ENCODE peak calls at places on chromosome 3, in eight cellular contexts. C is psoas muscle, M is fibroblast of villous mesenchyme, S is choroid plexus epithelial cell, X is heart left ventricle, Q is adrenal gland, A is HepG2, E is lung. H is an unnamed sample.

GRCh38 chr3:57967590-57967989 is 40.6 kb upstream of the FLNB start:
- DNase-seq in C (no peak), M (no peak), S (no peak), X (no peak), Q (no peak), A (no peak), E (no peak), H (no peak)

GRCh38 chr3:182671942-182672341 is 121.4 kb upstream of the ATP11B start:
- DNase-seq in C (no peak), M (peak), S (peak), X (no peak), Q (no peak), A (no peak), E (no peak), H (no peak)

GRCh38 chr3:61181874-61182273 is 69.4 kb downstream of the FHIT start:
- DNase-seq in C (no peak), M (peak), S (peak), X (no peak), Q (peak), A (peak), E (no peak), H (peak)

GRCh38 chr3:170910542-170910941 is 2.1 kb upstream of the EIF5A2 start:
- DNase-seq in C (no peak), M (no peak), S (no peak), X (no peak), Q (no peak), A (no peak), E (no peak), H (no peak)

GRCh38 chr3:49177073-49177472 is 5.7 kb downstream of the KLHDC8B start:
- DNase-seq in C (no peak), M (no peak), S (no peak), X (no peak), Q (no peak), A (no peak), E (no peak), H (no peak)

GRCh38 chr3:171169866-171170265 is 143.3 kb upstream of the SLC2A2 start:
- DNase-seq in C (no peak), M (no peak), S (no peak), X (no peak), Q (no peak), A (no peak), E (no peak), H (no peak)

GRCh38 chr3:58657571-58658141 is 8.9 kb downstream of the FAM3D start:
- DNase-seq in C (no peak), M (no peak), S (no peak), X (no peak), Q (no peak), A (no peak), E (no peak), H (no peak)

GRCh38 chr3:50450135-50450911 is 53.1 kb downstream of the CACNA2D2 start:
- DNase-seq in C (peak), M (peak), S (peak), X (peak), Q (peak), A (peak), E (peak), H (peak)

GRCh38 chr3:110343945-110344344 is 727.7 kb upstream of the NECTIN3 start:
- DNase-seq in C (no peak), M (no peak), S (peak), X (no peak), Q (no peak), A (peak), E (no peak), H (peak)

GRCh38 chr3:71987089-71987735 is 202.3 kb upstream of the PROK2 start:
- DNase-seq in C (no peak), M (peak), S (peak), X (no peak), Q (no peak), A (peak), E (no peak), H (peak)

GRCh38 chr3:37466660-37467359 is 292.4 kb upstream of the LRRFIP2 start:
- DNase-seq in C (no peak), M (no peak), S (no peak), X (peak), Q (peak), A (no peak), E (no peak), H (no peak)

GRCh38 chr3:47225310-47225906 is 57.2 kb downstream of the KIF9 start:
- DNase-seq in C (no peak), M (peak), S (peak), X (no peak), Q (no peak), A (no peak), E (no peak), H (no peak)

GRCh38 chr3:152961323-152961722 is 126.4 kb downstream of the P2RY1 start:
- DNase-seq in C (no peak), M (peak), S (peak), X (no peak), Q (no peak), A (peak), E (no peak), H (peak)

GRCh38 chr3:53796161-53796560 is 50.1 kb downstream of the CHDH start:
- DNase-seq in C (no peak), M (no peak), S (no peak), X (peak), Q (peak), A (no peak), E (no peak), H (no peak)

GRCh38 chr3:188199386-188199785 is 45.4 kb downstream of the LPP start:
- DNase-seq in C (no peak), M (no peak), S (no peak), X (no peak), Q (no peak), A (no peak), E (no peak), H (no peak)

GRCh38 chr3:173725507-173725906 is 328.0 kb downstream of the NLGN1 start:
- DNase-seq in C (no peak), M (no peak), S (no peak), X (no peak), Q (no peak), A (no peak), E (no peak), H (no peak)

GRCh38 chr3:191350389-191351090 is 20.2 kb upstream of the UTS2B start:
- DNase-seq in C (no peak), M (peak), S (peak), X (no peak), Q (no peak), A (no peak), E (no peak), H (peak)

GRCh38 chr3:194205675-194206133 is 69.8 kb downstream of the HES1 start:
- DNase-seq in C (no peak), M (no peak), S (peak), X (no peak), Q (peak), A (no peak), E (peak), H (peak)

GRCh38 chr3:14522768-14523167 is 17.4 kb downstream of the GRIP2 start:
- DNase-seq in C (no peak), M (no peak), S (no peak), X (no peak), Q (peak), A (no peak), E (no peak), H (no peak)

GRCh38 chr3:114449271-114450007 is 155.6 kb downstream of the TIGIT start:
- DNase-seq in C (no peak), M (peak), S (no peak), X (no peak), Q (no peak), A (no peak), E (no peak), H (no peak)

GRCh38 chr3:124607163-124607562 is 123.1 kb upstream of the UMPS start:
- DNase-seq in C (no peak), M (peak), S (peak), X (no peak), Q (no peak), A (peak), E (no peak), H (peak)

GRCh38 chr3:161395115-161395514 is 23.8 kb upstream of the SPTSSB start:
- DNase-seq in C (no peak), M (no peak), S (no peak), X (no peak), Q (no peak), A (no peak), E (no peak), H (no peak)

DNA sequence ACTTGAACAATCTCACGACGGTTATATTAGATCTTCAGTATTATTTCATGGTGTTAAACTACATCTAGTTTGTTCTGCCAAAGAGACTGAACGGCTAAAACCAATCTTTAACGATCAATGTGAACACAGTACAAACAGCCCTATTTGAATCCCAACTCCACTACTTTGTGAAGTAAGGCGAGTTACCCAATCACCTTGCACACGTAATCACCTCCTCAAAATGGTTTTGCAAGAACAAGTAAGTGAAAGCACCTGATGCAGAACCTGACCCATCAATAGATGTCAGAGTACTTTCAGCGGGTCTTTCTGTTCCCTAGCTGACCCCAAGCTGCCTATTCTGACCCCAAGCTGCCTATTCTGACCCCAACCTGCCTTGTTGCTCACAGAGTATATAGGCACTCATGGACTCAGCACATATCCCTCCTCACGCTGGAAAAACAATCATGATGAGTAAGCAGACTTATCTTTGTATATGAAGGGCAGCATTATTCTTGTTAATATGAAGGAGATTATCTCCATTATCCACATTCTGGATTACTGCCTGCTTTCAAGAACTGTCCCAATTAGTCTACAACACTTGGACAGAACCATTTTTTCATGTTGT is 3.8 kb downstream of the KPNA1 start:
- DNase-seq in C (no peak), M (no peak), S (no peak), X (no peak), Q (no peak), A (peak), E (peak), H (no peak)
- H3K4me3 ChIP-seq in C (peak), M (no peak), S (no peak), X (no peak), Q (no peak), A (no peak), E (no peak), H (no peak)

DNA sequence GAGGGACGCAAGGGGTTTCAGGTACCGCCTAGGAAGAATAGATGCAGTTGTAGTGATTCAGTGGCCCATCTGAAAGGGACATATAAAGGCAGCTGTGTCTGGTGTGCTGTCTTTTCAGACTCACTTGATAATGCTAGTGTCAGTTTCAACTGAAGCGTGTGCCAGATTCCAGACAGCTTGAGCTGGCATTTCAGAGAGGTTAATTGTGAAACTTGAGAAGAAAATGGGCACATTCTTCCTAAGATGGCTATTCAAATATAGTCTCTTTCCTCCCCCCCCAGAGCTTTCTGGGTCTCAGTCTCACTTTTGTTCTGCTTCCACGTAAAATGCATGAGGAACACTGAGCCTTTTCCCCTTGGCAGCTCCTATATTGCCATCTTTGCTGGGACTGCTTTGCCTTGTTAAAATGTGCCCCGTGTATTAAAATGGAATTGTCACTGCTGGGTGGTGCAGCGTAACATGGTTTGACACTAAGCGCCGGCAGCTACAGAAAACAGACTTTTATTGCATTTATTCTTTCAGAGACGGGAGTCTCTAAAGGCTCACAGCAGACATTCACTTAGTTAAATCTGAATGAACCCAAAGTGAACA is 478.7 kb downstream of the RBMS3 start:
- DNase-seq in C (peak), M (peak), S (peak), X (peak), Q (no peak), A (no peak), E (no peak), H (peak)
- H3K4me3 ChIP-seq in C (peak), M (no peak), S (no peak), X (no peak), Q (no peak), A (no peak), E (no peak), H (no peak)

DNA sequence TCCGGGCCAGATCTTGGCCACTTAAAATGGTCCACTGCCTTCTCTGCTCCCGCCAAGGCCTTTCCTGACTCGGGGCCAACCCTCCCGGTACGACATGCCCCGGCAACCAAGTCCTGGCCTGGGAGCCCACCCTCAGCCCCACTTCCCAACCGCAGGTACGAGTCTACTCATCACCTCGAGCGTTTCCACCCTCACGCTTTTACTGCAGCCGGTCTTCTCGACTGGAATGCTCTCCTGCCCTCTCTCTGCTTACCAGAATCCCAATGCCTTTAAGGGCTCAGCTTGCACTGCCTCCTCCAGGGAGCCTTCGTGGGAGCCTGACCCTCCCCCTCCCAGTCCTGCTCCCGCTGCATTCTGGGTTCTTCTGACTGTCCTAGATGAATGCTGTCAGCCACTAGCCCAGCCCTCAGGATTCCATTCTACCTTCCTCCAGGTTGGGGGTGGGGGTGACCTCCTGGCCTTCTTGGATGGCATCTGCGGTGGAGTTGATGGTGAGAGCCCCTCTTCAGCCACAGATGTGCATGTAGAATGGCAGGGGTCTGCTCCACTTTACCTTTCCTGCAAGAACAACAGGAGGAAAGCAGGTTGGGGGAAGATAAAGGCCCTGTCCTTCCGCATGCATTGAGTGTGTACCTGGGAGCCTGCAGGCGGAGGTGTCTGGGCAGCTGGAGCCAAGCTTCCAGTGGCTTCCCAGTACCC is 1.1 kb upstream of the CSRNP1 start:
- DNase-seq in C (no peak), M (no peak), S (no peak), X (no peak), Q (no peak), A (peak), E (no peak), H (no peak)
- H3K4me3 ChIP-seq in C (peak), M (peak), S (no peak), X (no peak), Q (no peak), A (peak), E (no peak), H (no peak)

GRCh38 chr3:23236890-23237289 is 33.8 kb downstream of the UBE2E2 start:
- DNase-seq in C (no peak), M (no peak), S (no peak), X (no peak), Q (no peak), A (no peak), E (no peak), H (no peak)
- H3K4me3 ChIP-seq in C (no peak), M (no peak), S (no peak), X (no peak), Q (no peak), A (no peak), E (no peak), H (no peak)

GRCh38 chr3:187024561-187025226 is 94.4 kb downstream of the ST6GAL1 start:
- DNase-seq in C (no peak), M (no peak), S (no peak), X (no peak), Q (no peak), A (no peak), E (no peak), H (no peak)
- H3K4me3 ChIP-seq in C (no peak), M (no peak), S (no peak), X (no peak), Q (no peak), A (no peak), E (no peak), H (no peak)

DNA sequence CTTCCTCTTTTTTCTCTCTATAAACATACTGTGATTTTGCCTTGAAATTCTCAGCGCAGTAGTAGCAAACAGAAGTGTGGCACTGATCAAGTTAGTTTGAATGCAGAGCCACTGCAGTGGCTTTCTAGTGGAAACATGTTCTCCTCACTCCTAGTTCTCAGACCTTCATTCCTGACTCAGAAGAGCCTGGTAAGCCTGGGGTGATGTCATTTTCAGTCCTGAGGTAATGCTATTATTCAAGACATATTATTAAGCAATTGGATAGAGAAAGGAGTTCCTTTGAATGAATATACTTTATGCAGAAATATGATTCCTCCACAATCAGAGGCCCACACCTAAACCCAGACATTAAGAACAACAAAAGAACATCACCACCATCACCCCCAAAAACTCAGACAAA is 255.2 kb upstream of the TBL1XR1 start:
- DNase-seq in C (no peak), M (peak), S (peak), X (no peak), Q (peak), A (no peak), E (no peak), H (peak)
- H3K4me3 ChIP-seq in C (no peak), M (no peak), S (no peak), X (no peak), Q (no peak), A (no peak), E (no peak), H (no peak)

GRCh38 chr3:126179825-126180476 is 435 bp downstream of the ALDH1L1 start:
- DNase-seq in C (peak), M (peak), S (no peak), X (peak), Q (peak), A (peak), E (no peak), H (no peak)

GRCh38 chr3:126184465-126185000 is 4.1 kb upstream of the ALDH1L1 start:
- DNase-seq in C (no peak), M (peak), S (no peak), X (no peak), Q (peak), A (peak), E (no peak), H (no peak)

GRCh38 chr3:126186271-126186670 is 5.9 kb upstream of the ALDH1L1 start:
- DNase-seq in C (no peak), M (no peak), S (no peak), X (no peak), Q (no peak), A (no peak), E (no peak), H (no peak)

GRCh38 chr3:126181398-126181725 is 976 bp upstream of the ALDH1L1 start:
- DNase-seq in C (no peak), M (no peak), S (no peak), X (no peak), Q (no peak), A (no peak), E (no peak), H (no peak)

DNA sequence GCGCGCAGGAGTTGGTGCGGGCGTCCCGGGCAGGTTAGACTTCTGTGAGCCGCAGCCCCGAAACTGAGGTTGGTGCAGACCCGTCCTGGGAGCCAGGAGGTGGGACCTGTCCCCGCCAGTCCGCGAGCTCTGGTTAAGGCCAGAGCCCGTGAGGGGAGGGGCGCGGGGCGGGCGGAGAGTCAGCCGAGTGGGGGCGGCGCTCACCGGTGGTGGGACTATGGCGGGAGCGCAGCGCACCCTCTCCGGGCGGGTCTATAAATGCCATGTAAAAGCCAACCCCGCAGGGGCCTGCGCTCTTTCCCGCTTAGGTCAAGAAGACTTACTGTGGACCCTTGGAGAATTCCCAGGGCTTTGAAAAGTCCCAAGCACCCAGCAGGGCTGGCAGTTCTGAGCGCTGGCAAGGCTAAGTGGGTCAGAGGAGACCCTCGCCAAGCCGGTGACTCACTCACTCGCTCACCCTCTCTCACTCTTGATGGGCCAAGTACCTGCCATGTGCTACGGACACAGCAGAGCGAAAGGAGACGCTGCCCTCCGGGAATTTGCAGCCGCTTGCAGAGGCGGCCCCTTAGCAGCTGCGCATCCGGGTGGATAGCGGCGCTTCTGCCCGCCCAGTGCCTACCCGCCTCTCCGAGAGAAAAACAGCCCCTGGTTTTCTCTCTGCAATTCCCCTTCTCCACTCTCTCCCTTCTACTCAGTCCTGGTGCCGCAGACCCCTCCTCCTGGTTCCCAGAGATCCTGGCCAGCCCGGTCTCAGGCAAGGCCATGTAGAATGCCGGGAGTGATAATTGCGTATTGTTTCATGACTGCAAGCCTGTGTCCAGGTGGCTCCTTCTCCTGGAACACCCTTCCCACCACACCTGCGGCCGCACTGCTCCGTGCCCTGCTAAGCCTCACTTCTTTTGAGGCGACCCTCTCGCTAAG is at the start of gene ALDH1L1:
- DNase-seq in C (peak), M (peak), S (peak), X (peak), Q (peak), A (peak), E (peak), H (no peak)
- H3K4me3 ChIP-seq in C (peak), M (peak), S (peak), X (peak), Q (peak), A (peak), E (peak), H (no peak)